ENCODE peak calls at places on chromosome 20, in nine cellular contexts. C is NCI-H1417; U is stimulated activated naive CD4-positive, alpha-beta T cell; P is ACHN; W is sigmoid colon; F is HTR-8/SVneo; Y is mesendoderm; G is T47D; I is EH. A is an unnamed sample.

GRCh38 chr20:57901526-57901925 is 191.7 kb upstream of the PMEPA1 start:
- DNase-seq in C (no peak), U (no peak), P (no peak), W (no peak), F (no peak), Y (no peak), G (no peak), I (no peak), A (no peak)

GRCh38 chr20:53829086-53829703 is 235.6 kb upstream of the ZNF217 start:
- DNase-seq in C (no peak), U (no peak), P (peak; percentile 93), W (peak; percentile 68), F (peak; percentile 92), Y (peak; percentile 73), G (no peak), I (peak; percentile 99), A (no peak)

GRCh38 chr20:24718696-24719095 is 230.4 kb upstream of the CST7 start:
- DNase-seq in C (no peak), U (no peak), P (no peak), W (no peak), F (no peak), Y (peak; percentile 16), G (no peak), I (no peak), A (no peak)

GRCh38 chr20:55882922-55883321 is 122.4 kb downstream of the CBLN4 start:
- DNase-seq in C (no peak), U (no peak), P (peak; percentile 2), W (no peak), F (no peak), Y (peak; percentile 22), G (no peak), I (no peak), A (no peak)

GRCh38 chr20:61731363-61732181 is 334.1 kb downstream of the TAF4 start:
- DNase-seq in C (no peak), U (no peak), P (peak; percentile 28), W (no peak), F (peak; percentile 75), Y (no peak), G (no peak), I (peak; percentile 41), A (no peak)

GRCh38 chr20:57611605-57612311 is 8.5 kb downstream of the ZBP1 start:
- DNase-seq in C (no peak), U (no peak), P (no peak), W (no peak), F (no peak), Y (no peak), G (no peak), I (no peak), A (no peak)

GRCh38 chr20:25054995-25055629 is 2.8 kb downstream of the ACSS1 start:
- DNase-seq in C (no peak), U (no peak), P (peak; percentile 11), W (peak; percentile 62), F (no peak), Y (no peak), G (no peak), I (peak; percentile 70), A (no peak)

GRCh38 chr20:14406495-14406894 is 69.1 kb upstream of the FLRT3 start:
- DNase-seq in C (no peak), U (no peak), P (peak; percentile 73), W (no peak), F (no peak), Y (peak; percentile 93), G (no peak), I (peak; percentile 69), A (no peak)

GRCh38 chr20:38355161-38356012 is 9.1 kb downstream of the LBP start:
- DNase-seq in C (no peak), U (no peak), P (no peak), W (no peak), F (no peak), Y (no peak), G (no peak), I (no peak), A (no peak)

GRCh38 chr20:40431611-40432010 is 257.4 kb downstream of the MAFB start:
- DNase-seq in C (no peak), U (no peak), P (no peak), W (no peak), F (no peak), Y (peak; percentile 59), G (no peak), I (peak; percentile 1), A (no peak)

GRCh38 chr20:271528-271927 is 14.0 kb downstream of the DEFB132 start:
- DNase-seq in C (no peak), U (no peak), P (no peak), W (no peak), F (no peak), Y (no peak), G (no peak), I (no peak), A (no peak)

GRCh38 chr20:53889411-53890148 is 180.8 kb downstream of the BCAS1 start:
- DNase-seq in C (no peak), U (no peak), P (no peak), W (no peak), F (no peak), Y (no peak), G (no peak), I (no peak), A (no peak)

GRCh38 chr20:60648556-60648955 is 603.5 kb upstream of the CDH4 start:
- DNase-seq in C (no peak), U (no peak), P (no peak), W (no peak), F (no peak), Y (no peak), G (no peak), I (no peak), A (no peak)

GRCh38 chr20:49888341-49889244 is 26.7 kb downstream of the SPATA2 start:
- DNase-seq in C (peak; percentile 71), U (peak; percentile 20), P (peak; percentile 85), W (peak; percentile 62), F (peak; percentile 96), Y (peak; percentile 89), G (peak; percentile 83), I (peak; percentile 55), A (peak; percentile 48)

GRCh38 chr20:17889226-17889625 is 79.4 kb downstream of the SNX5 start:
- DNase-seq in C (peak; percentile 11), U (no peak), P (no peak), W (no peak), F (no peak), Y (no peak), G (no peak), I (peak; percentile 62), A (no peak)

GRCh38 chr20:23295934-23296333 is 54.7 kb upstream of the NXT1 start:
- DNase-seq in C (no peak), U (no peak), P (no peak), W (peak; percentile 40), F (no peak), Y (no peak), G (no peak), I (no peak), A (no peak)

GRCh38 chr20:60011512-60012507 is 53.6 kb downstream of the CDH26 start:
- DNase-seq in C (peak; percentile 93), U (no peak), P (no peak), W (no peak), F (no peak), Y (no peak), G (no peak), I (no peak), A (peak; percentile 71)

GRCh38 chr20:19975436-19975799 is 41.7 kb upstream of the NAA20 start:
- DNase-seq in C (no peak), U (no peak), P (peak; percentile 42), W (peak; percentile 77), F (no peak), Y (no peak), G (no peak), I (peak; percentile 62), A (no peak)

GRCh38 chr20:2879148-2879547 is 5.9 kb downstream of the PTPRA start:
- DNase-seq in C (no peak), U (no peak), P (peak; percentile 80), W (no peak), F (no peak), Y (no peak), G (no peak), I (peak; percentile 84), A (no peak)

GRCh38 chr20:52864895-52865590 is 107.1 kb upstream of the TSHZ2 start:
- DNase-seq in C (peak; percentile 29), U (no peak), P (no peak), W (no peak), F (no peak), Y (no peak), G (no peak), I (no peak), A (no peak)

GRCh38 chr20:21184810-21185209 is 58.9 kb downstream of the KIZ start:
- DNase-seq in C (no peak), U (no peak), P (peak; percentile 25), W (no peak), F (no peak), Y (peak; percentile 37), G (no peak), I (peak; percentile 44), A (no peak)

GRCh38 chr20:7272512-7272911 is 505.0 kb downstream of the BMP2 start:
- DNase-seq in C (peak; percentile 80), U (no peak), P (peak; percentile 3), W (no peak), F (no peak), Y (peak; percentile 58), G (no peak), I (no peak), A (no peak)